ENCODE peak calls at places on chromosome 10, in ten cellular contexts. U, V, E, Q, I, A, L, C, P and J are unnamed samples.

GRCh38 chr10:79070091-79070610 is 1.4 kb downstream of the ZMIZ1 start:
- DNase-seq in C (peak), V (peak), Q (peak), E (peak), A (peak), U (no peak), P (no peak), I (no peak), L (no peak), J (peak)

GRCh38 chr10:99435986-99436633 is 5.7 kb upstream of the GOT1 start:
- DNase-seq in E (no peak), U (peak), Q (no peak), P (no peak), L (no peak), C (no peak), A (no peak), I (no peak), V (peak), J (no peak)

GRCh38 chr10:127243490-127244272 is 47.3 kb upstream of the INSYN2A start:
- DNase-seq in I (peak), A (no peak), C (peak), U (no peak), E (no peak), L (no peak), P (peak), V (peak), Q (peak), J (no peak)

GRCh38 chr10:97004591-97004990 is 172.5 kb downstream of the LCOR start:
- DNase-seq in P (no peak), I (no peak), E (no peak), C (no peak), Q (no peak), L (no peak), V (no peak), A (no peak), U (no peak), J (no peak)

GRCh38 chr10:63375458-63375857 is 90.3 kb downstream of the JMJD1C start:
- DNase-seq in P (no peak), Q (no peak), E (no peak), V (no peak), I (no peak), C (no peak), U (no peak), L (no peak), A (no peak), J (no peak)

GRCh38 chr10:111973306-111973705 is 210.3 kb downstream of the GPAM start:
- DNase-seq in Q (no peak), C (no peak), V (no peak), I (no peak), U (no peak), A (no peak), L (no peak), P (no peak), E (no peak), J (no peak)

GRCh38 chr10:56370217-56371113 is 9.4 kb upstream of the ZWINT start:
- DNase-seq in U (no peak), P (no peak), L (no peak), I (no peak), E (no peak), V (peak), Q (no peak), C (no peak), A (no peak), J (no peak)

GRCh38 chr10:63819753-63820347 is 298.6 kb downstream of the REEP3 start:
- DNase-seq in C (peak), L (peak), I (peak), U (peak), P (peak), A (peak), E (peak), Q (peak), V (peak), J (peak)

GRCh38 chr10:84605802-84606201 is 277.4 kb downstream of the CCSER2 start:
- DNase-seq in L (no peak), V (no peak), E (no peak), A (no peak), I (no peak), C (no peak), P (no peak), U (no peak), Q (no peak), J (no peak)

GRCh38 chr10:43808136-43808535 is 159.5 kb upstream of the ZNF32 start:
- DNase-seq in E (no peak), V (no peak), I (no peak), U (no peak), L (no peak), Q (no peak), C (no peak), P (no peak), A (no peak), J (no peak)

GRCh38 chr10:43803816-43804215 is 155.1 kb upstream of the ZNF32 start:
- DNase-seq in V (no peak), I (no peak), A (no peak), E (no peak), U (no peak), P (no peak), L (no peak), C (no peak), Q (no peak), J (no peak)

GRCh38 chr10:43814611-43815010 is 165.9 kb upstream of the ZNF32 start:
- DNase-seq in U (no peak), I (no peak), E (no peak), C (no peak), P (no peak), V (no peak), A (no peak), Q (no peak), L (no peak), J (no peak)

GRCh38 chr10:43806851-43807640 is 158.4 kb upstream of the ZNF32 start:
- DNase-seq in A (no peak), Q (no peak), I (no peak), C (no peak), P (no peak), L (no peak), E (no peak), U (no peak), V (no peak), J (no peak)

GRCh38 chr10:43809211-43809930 is 160.7 kb upstream of the ZNF32 start:
- DNase-seq in E (no peak), A (no peak), L (no peak), I (no peak), P (no peak), Q (no peak), C (no peak), U (no peak), V (no peak), J (no peak)
- H3K4me3 ChIP-seq in E (no peak), A (no peak), L (no peak), I (no peak), P (no peak), Q (no peak), C (no peak), U (no peak), V (no peak), J (no peak)

DNA sequence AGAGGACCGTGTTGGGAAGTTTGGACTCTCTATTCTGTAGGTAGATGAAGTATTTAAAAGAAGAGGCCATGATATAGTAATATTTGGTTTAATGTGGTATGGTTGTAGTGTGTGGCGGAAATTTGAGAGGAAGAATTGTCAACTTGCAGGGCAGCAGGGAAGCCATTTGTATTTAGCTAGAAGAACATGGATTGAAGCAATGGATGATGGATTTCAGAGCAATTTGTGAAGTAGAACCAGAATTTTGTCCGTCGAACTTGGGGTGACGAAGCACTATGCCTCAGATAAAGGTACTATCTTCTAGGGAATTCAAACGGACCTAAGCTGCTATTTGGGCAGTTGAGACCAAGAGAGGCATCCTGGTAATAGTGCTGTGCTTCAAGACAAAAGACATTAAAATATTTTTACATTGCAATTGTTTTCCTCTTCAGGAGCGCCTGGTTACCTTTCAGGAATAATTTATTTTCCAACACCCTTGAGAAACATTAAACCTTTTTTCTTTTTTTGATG is 615 bp upstream of the WBP1L start:
- DNase-seq in Q (no peak), L (no peak), I (no peak), V (no peak), A (no peak), E (no peak), U (no peak), P (no peak), C (no peak), J (no peak)
- H3K4me3 ChIP-seq in Q (no peak), L (peak), I (no peak), V (no peak), A (peak), E (no peak), U (peak), P (no peak), C (no peak), J (peak)

DNA sequence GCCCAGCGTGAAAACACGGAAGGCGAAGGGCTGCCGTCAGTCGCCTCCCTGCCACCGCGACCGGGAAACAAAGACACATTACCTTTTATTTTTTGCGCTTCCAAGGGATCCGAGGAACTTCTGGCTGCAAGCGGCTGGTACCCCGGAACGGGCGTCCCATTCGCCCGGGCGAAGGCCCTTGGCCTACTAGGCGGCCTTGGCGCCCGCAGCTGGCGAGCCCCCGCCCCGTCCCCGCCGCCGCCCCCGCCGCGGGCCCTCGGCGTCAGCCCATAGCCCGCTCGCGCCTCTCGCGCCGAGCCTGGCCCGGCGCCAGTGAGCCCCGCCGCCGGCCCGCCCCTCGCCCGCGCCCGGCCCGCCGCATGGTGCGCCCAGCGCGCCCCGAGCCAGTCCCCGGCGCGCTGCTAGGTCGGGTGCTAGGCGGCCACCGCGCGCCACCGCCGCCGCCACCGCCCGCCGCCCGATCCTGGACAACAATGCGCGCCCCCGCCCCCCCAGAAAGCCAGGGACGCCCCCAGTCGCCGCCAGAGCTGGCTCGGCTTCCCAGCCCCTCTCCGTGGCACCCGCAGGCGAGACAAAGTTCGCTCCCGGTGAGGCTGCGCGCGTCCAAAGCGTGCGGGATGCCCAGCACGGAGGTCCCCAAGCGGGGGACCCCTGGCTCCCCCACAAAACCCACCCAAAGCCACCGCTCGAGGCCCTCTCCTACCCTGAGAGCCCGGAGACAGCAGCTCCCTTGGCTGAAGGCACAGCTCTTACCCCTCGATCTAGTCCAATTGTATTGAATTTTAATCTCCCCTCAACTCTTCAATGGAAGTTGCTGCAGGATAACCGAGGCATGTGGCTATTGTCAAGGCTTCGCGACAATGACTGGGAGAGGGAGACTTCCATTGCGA is 305.0 kb downstream of the PRPF18 start:
- DNase-seq in E (no peak), L (no peak), C (no peak), V (peak), P (peak), A (no peak), I (no peak), Q (no peak), U (no peak), J (no peak)
- H3K4me3 ChIP-seq in E (peak), L (peak), C (no peak), V (peak), P (peak), A (peak), I (peak), Q (no peak), U (no peak), J (peak)

GRCh38 chr10:104291439-104291951 is 22.5 kb downstream of the GSTO2 start:
- DNase-seq in I (peak), C (peak), U (peak), P (peak), A (peak), V (peak), Q (peak), L (peak), E (peak), J (peak)
- H3K4me3 ChIP-seq in I (no peak), C (no peak), U (no peak), P (no peak), A (no peak), V (no peak), Q (no peak), L (no peak), E (no peak), J (no peak)